ENCODE peak calls at places on chromosome 9, in four cellular contexts. S is IMR-90, V is H9, G is H1. N is an unnamed sample.

GRCh38 chr9:4798281-4798680 is 5.5 kb downstream of the RCL1 start:
- DNase-seq in S (no peak), V (no peak), G (no peak), N (peak)

GRCh38 chr9:120716483-120716882 is 2.2 kb upstream of the MEGF9 start:
- DNase-seq in S (no peak), V (no peak), G (no peak), N (no peak)

GRCh38 chr9:93094294-93095204 is 1.5 kb upstream of the CARD19 start:
- DNase-seq in S (no peak), V (no peak), G (no peak), N (peak)

GRCh38 chr9:114662081-114662989 is 4.7 kb upstream of the TEX53 start:
- DNase-seq in S (peak), V (peak), G (no peak), N (peak)

GRCh38 chr9:86846679-86847078 is 100.6 kb downstream of the GAS1 start:
- DNase-seq in S (peak), V (no peak), G (no peak), N (no peak)

GRCh38 chr9:90433398-90433890 is 209.2 kb downstream of the DIRAS2 start:
- DNase-seq in S (no peak), V (peak), G (peak), N (peak)

GRCh38 chr9:110543631-110544051 is 35.9 kb downstream of the SVEP1 start:
- DNase-seq in S (no peak), V (peak), G (no peak), N (peak)

GRCh38 chr9:7033091-7033490 is 275.3 kb downstream of the KDM4C start:
- DNase-seq in S (no peak), V (no peak), G (no peak), N (no peak)

GRCh38 chr9:70484232-70485130 is 70.0 kb upstream of the KLF9 start:
- DNase-seq in S (peak), V (peak), G (peak), N (peak)

GRCh38 chr9:96232539-96233241 is 69.3 kb downstream of the HSD17B3 start:
- DNase-seq in S (peak), V (peak), G (no peak), N (peak)

GRCh38 chr9:116193636-116194035 is 40.0 kb downstream of the PAPPA start:
- DNase-seq in S (peak), V (no peak), G (no peak), N (no peak)

GRCh38 chr9:131500377-131500776 is 2.3 kb upstream of the POMT1 start:
- DNase-seq in S (no peak), V (no peak), G (no peak), N (no peak)

GRCh38 chr9:92978345-92978875 is 31.1 kb downstream of the FGD3 start:
- DNase-seq in S (no peak), V (no peak), G (no peak), N (no peak)

GRCh38 chr9:5886114-5886939 is 4.4 kb upstream of the MLANA start:
- DNase-seq in S (peak), V (peak), G (peak), N (peak)

GRCh38 chr9:110008663-110009062 is 199.3 kb downstream of the C9orf152 start:
- DNase-seq in S (no peak), V (no peak), G (no peak), N (no peak)

GRCh38 chr9:131630206-131630831 is 85.0 kb downstream of the PRRT1B start:
- DNase-seq in S (no peak), V (no peak), G (no peak), N (no peak)

GRCh38 chr9:105760053-105760452 is 65.7 kb downstream of the TMEM38B start:
- DNase-seq in S (peak), V (no peak), G (no peak), N (peak)

GRCh38 chr9:87447547-87448432 is 49.9 kb upstream of the DAPK1 start:
- DNase-seq in S (no peak), V (no peak), G (no peak), N (no peak)

GRCh38 chr9:91207481-91207888 is 154.2 kb downstream of the AUH start:
- DNase-seq in S (peak), V (no peak), G (no peak), N (no peak)

GRCh38 chr9:129498451-129499376 is 122.2 kb downstream of the C9orf50 start:
- DNase-seq in S (no peak), V (no peak), G (no peak), N (no peak)

GRCh38 chr9:105670315-105670714 is 8.1 kb downstream of the TAL2 start:
- DNase-seq in S (no peak), V (no peak), G (no peak), N (no peak)

GRCh38 chr9:129175825-129176633 is 2.0 kb downstream of the IER5L start:
- DNase-seq in S (peak), V (peak), G (no peak), N (peak)

GRCh38 chr9:18141681-18142080 is 332.3 kb upstream of the ADAMTSL1 start:
- DNase-seq in S (no peak), V (no peak), G (no peak), N (no peak)

GRCh38 chr9:124054671-124055212 is 43.2 kb downstream of the LHX2 start:
- DNase-seq in S (peak), V (no peak), G (no peak), N (peak)

GRCh38 chr9:92003308-92004044 is 53.4 kb upstream of the ROR2 start:
- DNase-seq in S (no peak), V (no peak), G (no peak), N (no peak)

GRCh38 chr9:33778700-33779351 is 16.5 kb upstream of the PRSS3 start:
- DNase-seq in S (peak), V (peak), G (peak), N (peak)

GRCh38 chr9:4097991-4098390 is 201.9 kb downstream of the GLIS3 start:
- DNase-seq in S (no peak), V (no peak), G (no peak), N (no peak)

GRCh38 chr9:112061152-112061740 is 113.9 kb downstream of the SUSD1 start:
- DNase-seq in S (peak), V (no peak), G (no peak), N (peak)

GRCh38 chr9:13213337-13213736 is 66.2 kb downstream of the MPDZ start:
- DNase-seq in S (peak), V (no peak), G (no peak), N (no peak)

GRCh38 chr9:20264896-20265295 is 357.4 kb downstream of the MLLT3 start:
- DNase-seq in S (no peak), V (no peak), G (no peak), N (no peak)

DNA sequence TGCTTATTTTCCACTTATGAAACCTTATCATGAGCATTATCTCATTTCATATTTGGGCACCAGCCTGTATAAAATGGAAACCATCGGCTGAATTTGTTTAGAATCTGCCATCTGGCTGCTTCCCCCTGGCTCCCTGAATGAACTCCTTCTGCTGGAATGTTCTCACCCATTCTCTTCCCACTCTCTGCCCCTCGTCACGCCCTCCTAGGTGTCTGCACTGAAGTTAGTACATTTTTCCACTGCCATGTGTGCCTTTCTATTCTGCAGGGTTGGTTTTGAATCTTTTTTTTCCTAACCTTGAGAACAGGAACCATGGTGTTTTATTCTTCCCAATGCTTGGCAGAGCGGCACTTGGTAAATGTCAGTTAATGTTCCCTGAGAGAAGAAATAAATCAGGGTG is 359.7 kb downstream of the MLLT3 start:
- DNase-seq in S (no peak), V (no peak), G (no peak), N (no peak)
- H4K8ac ChIP-seq in S (no peak), V (no peak), G (no peak), N (no peak)

GRCh38 chr9:22052376-22052945 is 43.4 kb upstream of the CDKN2B start:
- DNase-seq in S (peak), V (no peak), G (no peak), N (no peak)
- H3K56ac ChIP-seq in S (no peak), V (no peak), G (no peak), N (no peak)

DNA sequence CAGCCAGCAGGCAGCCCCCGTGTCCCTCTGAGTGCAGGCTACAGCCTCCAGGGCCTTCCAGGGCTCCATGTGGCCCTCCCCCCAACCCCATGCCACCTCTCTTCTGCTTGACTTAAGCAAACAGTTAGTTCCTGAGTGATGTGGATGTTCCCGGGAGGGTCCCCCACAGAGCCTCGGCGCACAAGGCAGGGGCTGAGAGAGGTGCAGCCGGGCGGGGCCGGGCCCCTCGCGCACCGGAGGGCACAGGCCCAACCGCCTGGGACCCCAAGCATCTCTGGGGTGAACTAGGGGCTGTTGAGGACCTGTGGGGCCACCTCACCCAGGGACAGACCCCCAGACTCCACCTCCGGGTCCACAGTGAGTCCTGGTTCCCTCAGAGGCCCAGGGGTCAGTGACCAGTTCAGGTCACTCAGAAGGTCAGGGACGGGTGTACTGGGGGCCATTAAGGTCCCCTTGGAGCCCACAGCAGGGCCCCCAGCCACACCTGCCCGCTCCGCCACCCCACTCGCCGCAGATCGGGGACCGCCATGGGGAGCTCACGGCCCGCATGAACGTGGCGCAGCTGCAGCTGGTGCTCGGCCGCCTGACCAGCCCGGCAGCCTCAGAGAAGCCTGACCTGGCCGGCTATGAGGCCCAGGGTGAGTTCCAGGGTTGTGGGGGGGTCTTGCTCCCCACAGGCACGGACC is 13.2 kb downstream of the GPSM1 start:
- DNase-seq in S (no peak), V (no peak), G (no peak), N (no peak)
- H4K8ac ChIP-seq in S (no peak), V (no peak), G (peak), N (no peak)

GRCh38 chr9:32709871-32710270 is 73.5 kb upstream of the TMEM215 start:
- DNase-seq in S (no peak), V (no peak), G (no peak), N (peak)
- H3K56ac ChIP-seq in S (no peak), V (no peak), G (no peak), N (no peak)

GRCh38 chr9:15372385-15373200 is 50.1 kb upstream of the SNAPC3 start:
- DNase-seq in S (no peak), V (no peak), G (no peak), N (no peak)

GRCh38 chr9:15373201-15373530 is 49.5 kb upstream of the SNAPC3 start:
- DNase-seq in S (peak), V (no peak), G (no peak), N (no peak)

GRCh38 chr9:15374310-15374709 is 48.4 kb upstream of the SNAPC3 start:
- DNase-seq in S (no peak), V (no peak), G (no peak), N (no peak)

GRCh38 chr9:15373881-15374280 is 48.8 kb upstream of the SNAPC3 start:
- DNase-seq in S (peak), V (no peak), G (no peak), N (no peak)

DNA sequence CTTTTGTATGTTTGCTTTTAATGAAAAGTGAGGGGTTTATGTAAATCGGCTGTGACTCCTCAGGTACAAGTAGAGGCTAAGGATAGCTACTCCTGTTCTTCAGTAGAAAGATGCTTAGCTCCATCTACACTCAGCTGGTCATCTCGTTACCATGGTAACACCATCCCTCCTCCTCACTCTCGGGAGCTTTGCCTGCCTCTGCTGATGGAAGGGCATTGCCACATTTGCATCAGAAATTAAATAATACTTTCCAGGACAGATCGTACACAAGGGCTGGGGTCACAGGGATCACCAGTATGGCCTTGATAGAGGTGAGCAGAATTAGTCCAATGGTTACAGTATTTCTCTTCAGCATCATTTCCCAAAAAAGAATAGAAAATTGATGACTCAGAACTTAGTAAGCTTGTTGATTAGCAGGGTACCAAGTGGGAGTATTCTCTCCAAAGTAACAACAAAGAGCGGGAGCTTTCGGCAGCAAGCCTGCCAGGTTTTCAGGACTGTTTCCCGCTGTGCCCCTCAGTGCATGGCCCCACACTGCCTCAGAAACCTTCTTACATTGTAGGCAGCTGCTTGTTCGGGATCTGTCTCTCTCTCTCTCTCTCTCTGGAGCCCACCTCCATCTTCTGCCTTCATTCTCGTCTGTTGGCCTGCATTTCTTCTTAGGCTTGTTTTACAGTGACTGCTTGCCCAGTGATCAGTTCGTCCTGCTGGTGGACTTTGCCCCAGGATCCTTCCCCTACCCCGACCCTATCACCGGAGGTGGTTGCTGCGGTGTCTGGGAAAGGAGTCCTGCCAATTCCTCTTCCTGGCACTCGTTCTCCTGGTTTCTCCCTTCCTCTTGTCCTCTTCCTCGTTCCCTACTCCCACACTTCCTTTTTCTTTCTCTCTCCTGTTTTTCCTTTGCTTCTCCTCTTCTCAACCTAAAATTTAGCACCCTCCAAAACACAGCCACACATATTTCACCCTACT is 51.9 kb upstream of the SNAPC3 start:
- DNase-seq in S (no peak), V (no peak), G (no peak), N (peak)
- H4K8ac ChIP-seq in S (peak), V (no peak), G (no peak), N (no peak)

DNA sequence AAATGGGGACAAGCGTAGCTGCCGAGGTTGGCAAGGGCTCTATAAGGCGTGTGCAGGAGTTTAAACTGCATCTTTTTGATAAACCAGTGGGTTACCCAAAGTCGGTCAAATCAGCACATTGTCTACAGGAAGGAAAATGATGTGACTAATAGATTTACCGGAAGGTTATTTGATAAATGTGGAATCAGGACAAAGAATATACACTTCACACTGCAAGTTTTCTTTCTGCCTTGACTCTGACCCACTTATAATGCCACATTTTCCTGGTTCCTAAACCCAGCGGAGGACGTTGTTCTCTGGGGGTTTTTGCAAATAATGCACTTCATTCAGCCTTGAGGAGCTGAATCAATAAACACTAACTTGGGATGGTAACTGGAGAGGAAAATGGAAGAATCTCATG is 76.8 kb downstream of the TTLL11 start:
- DNase-seq in S (no peak), V (no peak), G (no peak), N (no peak)
- H3K56ac ChIP-seq in S (no peak), V (no peak), G (no peak), N (no peak)

DNA sequence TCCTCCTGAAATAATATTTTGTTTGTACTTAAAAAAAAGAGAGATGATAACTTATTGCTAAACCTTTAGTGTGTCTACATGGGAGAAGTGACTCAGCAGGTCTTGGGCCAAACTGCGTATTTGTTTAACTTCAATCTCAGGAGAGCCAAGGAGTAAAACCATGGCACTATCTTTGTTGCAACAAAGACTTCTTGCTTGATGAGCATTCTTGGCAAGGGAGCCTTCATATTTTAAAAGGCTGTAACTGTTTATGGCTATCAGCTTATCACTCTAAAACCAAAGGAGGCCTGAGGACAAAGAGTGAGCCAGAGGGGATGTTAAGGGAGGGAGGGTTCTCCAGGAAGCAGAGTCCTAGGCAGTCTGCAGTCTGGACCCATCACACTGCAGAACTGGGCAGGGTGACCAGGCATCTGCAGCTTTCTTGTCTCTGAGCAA is 216.2 kb upstream of the S1PR3 start:
- DNase-seq in S (peak), V (no peak), G (no peak), N (no peak)
- H4K8ac ChIP-seq in S (peak), V (no peak), G (no peak), N (no peak)

GRCh38 chr9:99369327-99369722 is 147.2 kb downstream of the SEC61B start:
- DNase-seq in S (no peak), V (no peak), G (no peak), N (no peak)
- H3K56ac ChIP-seq in S (no peak), V (no peak), G (no peak), N (no peak)

GRCh38 chr9:97938081-97938644 is at the start of gene HEMGN:
- DNase-seq in S (no peak), V (no peak), G (no peak), N (no peak)

GRCh38 chr9:97943308-97943855 is 5.4 kb upstream of the HEMGN start:
- DNase-seq in S (no peak), V (no peak), G (no peak), N (no peak)

GRCh38 chr9:97940233-97940632 is 2.3 kb upstream of the HEMGN start:
- DNase-seq in S (no peak), V (no peak), G (no peak), N (no peak)

GRCh38 chr9:97941323-97941722 is 3.4 kb upstream of the HEMGN start:
- DNase-seq in S (no peak), V (no peak), G (no peak), N (no peak)

DNA sequence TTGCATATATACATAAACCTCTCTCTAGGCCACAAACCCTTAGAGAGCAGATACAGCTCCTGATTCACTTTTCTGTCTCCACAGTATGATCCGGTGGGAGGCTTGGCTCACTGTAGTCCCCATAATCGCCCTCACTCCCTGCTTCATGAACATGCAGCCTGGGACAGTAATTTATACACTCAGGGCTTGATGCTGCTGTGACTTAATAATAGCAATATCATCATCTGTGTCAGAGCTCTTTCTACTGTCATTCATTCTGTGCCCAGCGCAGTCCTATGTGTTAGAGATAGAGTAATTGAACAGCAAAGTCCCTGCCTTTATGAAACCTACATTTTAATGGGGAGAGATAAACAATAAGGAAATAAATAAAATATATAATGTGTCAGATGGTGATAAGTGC is 2.7 kb upstream of the HEMGN start:
- DNase-seq in S (no peak), V (no peak), G (no peak), N (no peak)
- H4K8ac ChIP-seq in S (no peak), V (no peak), G (no peak), N (no peak)